ENCODE peak calls at places on chromosome 2, in nine cellular contexts. One of them, this sample, is unnamed.

GRCh38 chr2:2887772-2888387 is 489.7 kb downstream of the EIPR1 start:
- DNase-seq in fibroblast of the conjunctiva: no peak
- DNase-seq in colonic mucosa: no peak
- DNase-seq in pancreas: no peak
- DNase-seq in T follicular helper cell: no peak
- DNase-seq in choroid plexus epithelial cell: no peak
- DNase-seq in posterior cingulate gyrus: peak; percentile 36
- DNase-seq in activated T-cell treated with anti-CD3 and anti-CD28 coated beads for 4 hours: no peak
- DNase-seq in endothelial cell of umbilical vein: no peak
- DNase-seq in this sample: no peak

GRCh38 chr2:96146151-96146880 is 1.1 kb upstream of the DUSP2 start:
- DNase-seq in T follicular helper cell: peak; percentile 87
- DNase-seq in endothelial cell of umbilical vein: no peak
- DNase-seq in activated T-cell treated with anti-CD3 and anti-CD28 coated beads for 4 hours: peak; percentile 86
- DNase-seq in posterior cingulate gyrus: peak; percentile 85
- DNase-seq in colonic mucosa: no peak
- DNase-seq in fibroblast of the conjunctiva: no peak
- DNase-seq in choroid plexus epithelial cell: no peak
- DNase-seq in pancreas: peak; percentile 28
- DNase-seq in this sample: peak; percentile 86

GRCh38 chr2:121479882-121480522 is 50.7 kb upstream of the RNU4ATAC start:
- DNase-seq in choroid plexus epithelial cell: peak; percentile 48
- DNase-seq in pancreas: peak; percentile 43
- DNase-seq in T follicular helper cell: no peak
- DNase-seq in activated T-cell treated with anti-CD3 and anti-CD28 coated beads for 4 hours: no peak
- DNase-seq in posterior cingulate gyrus: no peak
- DNase-seq in colonic mucosa: peak; percentile 79
- DNase-seq in fibroblast of the conjunctiva: no peak
- DNase-seq in endothelial cell of umbilical vein: peak; percentile 44
- DNase-seq in this sample: no peak

GRCh38 chr2:16121231-16121985 is 181.1 kb downstream of the MYCN start:
- DNase-seq in choroid plexus epithelial cell: no peak
- DNase-seq in posterior cingulate gyrus: no peak
- DNase-seq in activated T-cell treated with anti-CD3 and anti-CD28 coated beads for 4 hours: no peak
- DNase-seq in pancreas: no peak
- DNase-seq in T follicular helper cell: no peak
- DNase-seq in colonic mucosa: peak; percentile 8
- DNase-seq in endothelial cell of umbilical vein: no peak
- DNase-seq in fibroblast of the conjunctiva: no peak
- DNase-seq in this sample: no peak

GRCh38 chr2:51350100-51350499 is 318.2 kb upstream of the NRXN1 start:
- DNase-seq in posterior cingulate gyrus: no peak
- DNase-seq in choroid plexus epithelial cell: peak; percentile 84
- DNase-seq in activated T-cell treated with anti-CD3 and anti-CD28 coated beads for 4 hours: no peak
- DNase-seq in endothelial cell of umbilical vein: peak; percentile 56
- DNase-seq in pancreas: no peak
- DNase-seq in colonic mucosa: no peak
- DNase-seq in T follicular helper cell: no peak
- DNase-seq in fibroblast of the conjunctiva: peak; percentile 1
- DNase-seq in this sample: no peak

GRCh38 chr2:100628506-100628905 is 65.7 kb downstream of the PDCL3 start:
- DNase-seq in endothelial cell of umbilical vein: no peak
- DNase-seq in activated T-cell treated with anti-CD3 and anti-CD28 coated beads for 4 hours: no peak
- DNase-seq in fibroblast of the conjunctiva: no peak
- DNase-seq in pancreas: no peak
- DNase-seq in choroid plexus epithelial cell: no peak
- DNase-seq in posterior cingulate gyrus: no peak
- DNase-seq in T follicular helper cell: no peak
- DNase-seq in colonic mucosa: no peak
- DNase-seq in this sample: no peak

GRCh38 chr2:128633501-128633900 is 314.8 kb upstream of the HS6ST1 start:
- DNase-seq in activated T-cell treated with anti-CD3 and anti-CD28 coated beads for 4 hours: no peak
- DNase-seq in T follicular helper cell: no peak
- DNase-seq in fibroblast of the conjunctiva: no peak
- DNase-seq in posterior cingulate gyrus: no peak
- DNase-seq in choroid plexus epithelial cell: peak; percentile 55
- DNase-seq in endothelial cell of umbilical vein: no peak
- DNase-seq in colonic mucosa: no peak
- DNase-seq in pancreas: no peak
- DNase-seq in this sample: no peak

GRCh38 chr2:8546319-8547283 is 135.3 kb upstream of the ID2 start:
- DNase-seq in posterior cingulate gyrus: no peak
- DNase-seq in colonic mucosa: peak; percentile 20
- DNase-seq in pancreas: no peak
- DNase-seq in activated T-cell treated with anti-CD3 and anti-CD28 coated beads for 4 hours: no peak
- DNase-seq in endothelial cell of umbilical vein: no peak
- DNase-seq in choroid plexus epithelial cell: no peak
- DNase-seq in T follicular helper cell: no peak
- DNase-seq in fibroblast of the conjunctiva: no peak
- DNase-seq in this sample: peak; percentile 44

GRCh38 chr2:231613054-231613654 is 20.5 kb downstream of the TEX44 start:
- DNase-seq in endothelial cell of umbilical vein: no peak
- DNase-seq in fibroblast of the conjunctiva: no peak
- DNase-seq in T follicular helper cell: no peak
- DNase-seq in pancreas: peak; percentile 48
- DNase-seq in choroid plexus epithelial cell: peak; percentile 41
- DNase-seq in activated T-cell treated with anti-CD3 and anti-CD28 coated beads for 4 hours: no peak
- DNase-seq in colonic mucosa: no peak
- DNase-seq in posterior cingulate gyrus: peak; percentile 85
- DNase-seq in this sample: peak; percentile 86

GRCh38 chr2:20589975-20590703 is 60.8 kb downstream of the HS1BP3 start:
- DNase-seq in T follicular helper cell: no peak
- DNase-seq in endothelial cell of umbilical vein: no peak
- DNase-seq in colonic mucosa: no peak
- DNase-seq in choroid plexus epithelial cell: peak; percentile 13
- DNase-seq in pancreas: no peak
- DNase-seq in posterior cingulate gyrus: peak; percentile 70
- DNase-seq in activated T-cell treated with anti-CD3 and anti-CD28 coated beads for 4 hours: no peak
- DNase-seq in fibroblast of the conjunctiva: no peak
- DNase-seq in this sample: peak; percentile 50

GRCh38 chr2:239670463-239671120 is 269.8 kb upstream of the HDAC4 start:
- DNase-seq in endothelial cell of umbilical vein: no peak
- DNase-seq in choroid plexus epithelial cell: no peak
- DNase-seq in colonic mucosa: no peak
- DNase-seq in fibroblast of the conjunctiva: no peak
- DNase-seq in pancreas: no peak
- DNase-seq in T follicular helper cell: no peak
- DNase-seq in activated T-cell treated with anti-CD3 and anti-CD28 coated beads for 4 hours: no peak
- DNase-seq in posterior cingulate gyrus: peak; percentile 76
- DNase-seq in this sample: no peak

GRCh38 chr2:215324811-215325210 is 13.0 kb downstream of the ATIC start:
- DNase-seq in fibroblast of the conjunctiva: no peak
- DNase-seq in posterior cingulate gyrus: no peak
- DNase-seq in colonic mucosa: no peak
- DNase-seq in pancreas: no peak
- DNase-seq in choroid plexus epithelial cell: no peak
- DNase-seq in T follicular helper cell: no peak
- DNase-seq in activated T-cell treated with anti-CD3 and anti-CD28 coated beads for 4 hours: no peak
- DNase-seq in endothelial cell of umbilical vein: no peak
- DNase-seq in this sample: no peak

GRCh38 chr2:127217470-127218325 is 2.4 kb downstream of the CYP27C1 start:
- DNase-seq in posterior cingulate gyrus: no peak
- DNase-seq in choroid plexus epithelial cell: no peak
- DNase-seq in colonic mucosa: no peak
- DNase-seq in activated T-cell treated with anti-CD3 and anti-CD28 coated beads for 4 hours: no peak
- DNase-seq in fibroblast of the conjunctiva: no peak
- DNase-seq in pancreas: no peak
- DNase-seq in T follicular helper cell: no peak
- DNase-seq in endothelial cell of umbilical vein: peak; percentile 14
- DNase-seq in this sample: peak; percentile 85

GRCh38 chr2:53672881-53673522 is 94.6 kb upstream of the CHAC2 start:
- DNase-seq in choroid plexus epithelial cell: peak; percentile 50
- DNase-seq in fibroblast of the conjunctiva: no peak
- DNase-seq in colonic mucosa: no peak
- DNase-seq in posterior cingulate gyrus: no peak
- DNase-seq in pancreas: no peak
- DNase-seq in endothelial cell of umbilical vein: no peak
- DNase-seq in T follicular helper cell: no peak
- DNase-seq in activated T-cell treated with anti-CD3 and anti-CD28 coated beads for 4 hours: no peak
- DNase-seq in this sample: no peak

GRCh38 chr2:2523395-2524339 is 192.6 kb upstream of the MYT1L start:
- DNase-seq in colonic mucosa: no peak
- DNase-seq in endothelial cell of umbilical vein: no peak
- DNase-seq in fibroblast of the conjunctiva: no peak
- DNase-seq in posterior cingulate gyrus: peak; percentile 82
- DNase-seq in pancreas: no peak
- DNase-seq in activated T-cell treated with anti-CD3 and anti-CD28 coated beads for 4 hours: no peak
- DNase-seq in choroid plexus epithelial cell: no peak
- DNase-seq in T follicular helper cell: no peak
- DNase-seq in this sample: no peak

GRCh38 chr2:37414470-37414949 is 70.1 kb downstream of the QPCT start:
- DNase-seq in choroid plexus epithelial cell: peak; percentile 89
- DNase-seq in colonic mucosa: no peak
- DNase-seq in fibroblast of the conjunctiva: peak; percentile 67
- DNase-seq in activated T-cell treated with anti-CD3 and anti-CD28 coated beads for 4 hours: no peak
- DNase-seq in endothelial cell of umbilical vein: peak; percentile 71
- DNase-seq in posterior cingulate gyrus: no peak
- DNase-seq in pancreas: no peak
- DNase-seq in T follicular helper cell: no peak
- DNase-seq in this sample: no peak

GRCh38 chr2:168528469-168528868 is 72.4 kb downstream of the CERS6 start:
- DNase-seq in posterior cingulate gyrus: no peak
- DNase-seq in fibroblast of the conjunctiva: peak; percentile 38
- DNase-seq in colonic mucosa: no peak
- DNase-seq in activated T-cell treated with anti-CD3 and anti-CD28 coated beads for 4 hours: no peak
- DNase-seq in choroid plexus epithelial cell: peak; percentile 73
- DNase-seq in T follicular helper cell: no peak
- DNase-seq in endothelial cell of umbilical vein: no peak
- DNase-seq in pancreas: no peak
- DNase-seq in this sample: no peak

GRCh38 chr2:4553219-4553618 is 849.8 kb downstream of the DCDC2C start:
- DNase-seq in activated T-cell treated with anti-CD3 and anti-CD28 coated beads for 4 hours: no peak
- DNase-seq in fibroblast of the conjunctiva: no peak
- DNase-seq in choroid plexus epithelial cell: no peak
- DNase-seq in endothelial cell of umbilical vein: no peak
- DNase-seq in T follicular helper cell: no peak
- DNase-seq in posterior cingulate gyrus: peak; percentile 94
- DNase-seq in colonic mucosa: no peak
- DNase-seq in pancreas: no peak
- DNase-seq in this sample: no peak

GRCh38 chr2:36530983-36531354 is 67.0 kb downstream of the FEZ2 start:
- DNase-seq in choroid plexus epithelial cell: peak; percentile 89
- DNase-seq in posterior cingulate gyrus: no peak
- DNase-seq in T follicular helper cell: no peak
- DNase-seq in pancreas: no peak
- DNase-seq in activated T-cell treated with anti-CD3 and anti-CD28 coated beads for 4 hours: no peak
- DNase-seq in colonic mucosa: no peak
- DNase-seq in fibroblast of the conjunctiva: peak; percentile 62
- DNase-seq in endothelial cell of umbilical vein: no peak
- DNase-seq in this sample: no peak

GRCh38 chr2:16639431-16639830 is 26.2 kb downstream of the CYRIA start:
- DNase-seq in T follicular helper cell: no peak
- DNase-seq in activated T-cell treated with anti-CD3 and anti-CD28 coated beads for 4 hours: no peak
- DNase-seq in choroid plexus epithelial cell: no peak
- DNase-seq in posterior cingulate gyrus: no peak
- DNase-seq in colonic mucosa: no peak
- DNase-seq in pancreas: no peak
- DNase-seq in fibroblast of the conjunctiva: no peak
- DNase-seq in endothelial cell of umbilical vein: no peak
- DNase-seq in this sample: no peak

GRCh38 chr2:70089946-70090523 is 2.8 kb downstream of the PCBP1 start:
- DNase-seq in colonic mucosa: no peak
- DNase-seq in endothelial cell of umbilical vein: peak; percentile 65
- DNase-seq in choroid plexus epithelial cell: no peak
- DNase-seq in posterior cingulate gyrus: no peak
- DNase-seq in fibroblast of the conjunctiva: no peak
- DNase-seq in T follicular helper cell: no peak
- DNase-seq in activated T-cell treated with anti-CD3 and anti-CD28 coated beads for 4 hours: no peak
- DNase-seq in pancreas: no peak
- DNase-seq in this sample: no peak

GRCh38 chr2:21633531-21634310 is 510.0 kb downstream of the TDRD15 start:
- DNase-seq in T follicular helper cell: no peak
- DNase-seq in pancreas: no peak
- DNase-seq in choroid plexus epithelial cell: no peak
- DNase-seq in endothelial cell of umbilical vein: no peak
- DNase-seq in fibroblast of the conjunctiva: no peak
- DNase-seq in colonic mucosa: no peak
- DNase-seq in activated T-cell treated with anti-CD3 and anti-CD28 coated beads for 4 hours: no peak
- DNase-seq in posterior cingulate gyrus: no peak
- DNase-seq in this sample: no peak

GRCh38 chr2:66772618-66773017 is 337.7 kb downstream of the MEIS1 start:
- DNase-seq in pancreas: no peak
- DNase-seq in colonic mucosa: no peak
- DNase-seq in posterior cingulate gyrus: no peak
- DNase-seq in choroid plexus epithelial cell: peak; percentile 15
- DNase-seq in activated T-cell treated with anti-CD3 and anti-CD28 coated beads for 4 hours: no peak
- DNase-seq in T follicular helper cell: no peak
- DNase-seq in fibroblast of the conjunctiva: no peak
- DNase-seq in endothelial cell of umbilical vein: no peak
- DNase-seq in this sample: no peak

GRCh38 chr2:176668879-176669395 is 399.7 kb downstream of the MTX2 start:
- DNase-seq in activated T-cell treated with anti-CD3 and anti-CD28 coated beads for 4 hours: no peak
- DNase-seq in T follicular helper cell: no peak
- DNase-seq in pancreas: no peak
- DNase-seq in posterior cingulate gyrus: no peak
- DNase-seq in colonic mucosa: no peak
- DNase-seq in fibroblast of the conjunctiva: no peak
- DNase-seq in endothelial cell of umbilical vein: peak; percentile 5
- DNase-seq in choroid plexus epithelial cell: no peak
- DNase-seq in this sample: no peak

GRCh38 chr2:236720974-236721600 is 151.5 kb downstream of the ACKR3 start:
- DNase-seq in activated T-cell treated with anti-CD3 and anti-CD28 coated beads for 4 hours: no peak
- DNase-seq in colonic mucosa: no peak
- DNase-seq in T follicular helper cell: no peak
- DNase-seq in posterior cingulate gyrus: no peak
- DNase-seq in fibroblast of the conjunctiva: no peak
- DNase-seq in endothelial cell of umbilical vein: no peak
- DNase-seq in choroid plexus epithelial cell: no peak
- DNase-seq in pancreas: no peak
- DNase-seq in this sample: no peak

GRCh38 chr2:239118675-239119211 is 270.9 kb downstream of the TWIST2 start:
- DNase-seq in activated T-cell treated with anti-CD3 and anti-CD28 coated beads for 4 hours: no peak
- DNase-seq in T follicular helper cell: no peak
- DNase-seq in colonic mucosa: no peak
- DNase-seq in pancreas: peak; percentile 15
- DNase-seq in posterior cingulate gyrus: no peak
- DNase-seq in choroid plexus epithelial cell: no peak
- DNase-seq in fibroblast of the conjunctiva: no peak
- DNase-seq in endothelial cell of umbilical vein: no peak
- DNase-seq in this sample: no peak

GRCh38 chr2:17830053-17831034 is 14.1 kb downstream of the MSGN1 start:
- DNase-seq in posterior cingulate gyrus: peak; percentile 97
- DNase-seq in activated T-cell treated with anti-CD3 and anti-CD28 coated beads for 4 hours: no peak
- DNase-seq in colonic mucosa: peak; percentile 86
- DNase-seq in fibroblast of the conjunctiva: peak; percentile 36
- DNase-seq in pancreas: peak; percentile 65
- DNase-seq in T follicular helper cell: no peak
- DNase-seq in endothelial cell of umbilical vein: peak; percentile 89
- DNase-seq in choroid plexus epithelial cell: peak; percentile 79
- DNase-seq in this sample: peak; percentile 83

GRCh38 chr2:201969938-201970785 is 63.5 kb upstream of the FZD7 start:
- DNase-seq in colonic mucosa: no peak
- DNase-seq in pancreas: no peak
- DNase-seq in fibroblast of the conjunctiva: no peak
- DNase-seq in posterior cingulate gyrus: peak; percentile 39
- DNase-seq in choroid plexus epithelial cell: peak; percentile 75
- DNase-seq in activated T-cell treated with anti-CD3 and anti-CD28 coated beads for 4 hours: no peak
- DNase-seq in T follicular helper cell: no peak
- DNase-seq in endothelial cell of umbilical vein: no peak
- DNase-seq in this sample: peak; percentile 7

GRCh38 chr2:233457356-233457755 is 103.1 kb downstream of the DGKD start:
- DNase-seq in fibroblast of the conjunctiva: no peak
- DNase-seq in T follicular helper cell: no peak
- DNase-seq in colonic mucosa: no peak
- DNase-seq in posterior cingulate gyrus: peak; percentile 19
- DNase-seq in endothelial cell of umbilical vein: no peak
- DNase-seq in choroid plexus epithelial cell: no peak
- DNase-seq in activated T-cell treated with anti-CD3 and anti-CD28 coated beads for 4 hours: no peak
- DNase-seq in pancreas: no peak
- DNase-seq in this sample: peak; percentile 19